ENCODE peak calls at places on chromosomes 4 and X, in nine cellular contexts. E, P, B, G, V, R, L, U and Z are unnamed samples.

GRCh38 chrX:140157611-140158010 is 192.3 kb upstream of the CXorf66 start:
- DNase-seq in B (no peak), L (peak), V (no peak), E (peak), U (peak), R (no peak), G (no peak), P (no peak), Z (no peak)

GRCh38 chrX:109992203-109992602 is 10.7 kb upstream of the TMEM164 start:
- DNase-seq in E (no peak), R (no peak), B (no peak), L (no peak), P (no peak), G (no peak), V (no peak), U (no peak), Z (no peak)

GRCh38 chrX:139851730-139852129 is 81.1 kb downstream of the ATP11C start:
- DNase-seq in G (no peak), P (no peak), E (peak), R (no peak), V (no peak), B (no peak), U (peak), L (no peak), Z (no peak)

GRCh38 chrX:1357993-1358392 is 21.4 kb downstream of the IL3RA start:
- DNase-seq in G (no peak), V (peak), P (no peak), R (no peak), U (no peak), E (no peak), L (no peak), B (no peak), Z (no peak)

GRCh38 chrX:154333116-154333515 is 37.5 kb downstream of the TKTL1 start:
- DNase-seq in B (no peak), U (no peak), E (no peak), R (no peak), G (no peak), V (no peak), P (no peak), L (no peak), Z (no peak)

GRCh38 chrX:111164728-111165127 is 68.7 kb downstream of the PAK3 start:
- DNase-seq in U (peak), B (no peak), G (no peak), V (no peak), L (peak), P (no peak), E (peak), R (no peak), Z (no peak)

GRCh38 chr4:47434931-47435330 is 28.6 kb downstream of the COMMD8 start:
- DNase-seq in V (no peak), R (no peak), P (no peak), G (no peak), E (no peak), L (no peak), U (no peak), B (no peak), Z (no peak)

GRCh38 chr4:47641755-47642154 is 156.7 kb downstream of the ATP10D start:
- DNase-seq in B (no peak), P (no peak), G (no peak), V (no peak), L (no peak), R (no peak), E (peak), U (no peak), Z (no peak)

GRCh38 chr4:119281374-119281773 is 40.6 kb downstream of the FABP2 start:
- DNase-seq in L (no peak), G (no peak), U (no peak), V (no peak), E (no peak), B (no peak), R (no peak), P (no peak), Z (no peak)

GRCh38 chr4:110085131-110085530 is 113.3 kb downstream of the ELOVL6 start:
- DNase-seq in G (no peak), R (no peak), E (peak), L (peak), B (peak), V (no peak), P (no peak), U (peak), Z (peak)

GRCh38 chr4:19774690-19775256 is 476.9 kb upstream of the SLIT2 start:
- DNase-seq in U (no peak), V (no peak), P (no peak), R (no peak), L (no peak), E (peak), B (no peak), G (no peak), Z (no peak)

GRCh38 chr4:144179152-144179739 is 38.7 kb upstream of the GYPA start:
- DNase-seq in V (no peak), P (no peak), R (no peak), G (no peak), E (no peak), U (no peak), B (no peak), L (no peak), Z (no peak)

GRCh38 chrX:24301806-24302205 is 12.1 kb downstream of the SUPT20HL2 start:
- DNase-seq in B (no peak), G (no peak), P (no peak), L (no peak), V (no peak), R (no peak), U (no peak), E (peak), Z (no peak)

GRCh38 chr4:184163813-184164212 is 53.9 kb downstream of the ENPP6 start:
- DNase-seq in E (peak), L (no peak), R (no peak), P (no peak), V (no peak), B (peak), U (peak), G (peak), Z (peak)

GRCh38 chr4:73257995-73258667 is 467 bp downstream of the ANKRD17 start:
- DNase-seq in P (peak), R (no peak), G (peak), L (peak), B (no peak), U (peak), E (peak), V (no peak), Z (no peak)
- TF ChIP-seq CTCF in P (peak), R (no peak), G (peak), L (no peak), B (peak), U (peak), E (peak), V (peak), Z (no peak)

GRCh38 chr4:117085185-117085701 is at the start of gene TRAM1L1:
- DNase-seq in E (peak), G (peak), L (peak), P (no peak), R (peak), U (peak), V (peak), B (peak), Z (peak)
- TF ChIP-seq CTCF in E (no peak), G (no peak), L (no peak), P (no peak), R (no peak), U (peak), V (no peak), B (no peak), Z (no peak)

GRCh38 chr4:25670991-25671390 is 15.3 kb downstream of the SLC34A2 start:
- DNase-seq in P (no peak), L (no peak), E (no peak), B (no peak), V (no peak), G (no peak), U (no peak), R (no peak), Z (no peak)

GRCh38 chr4:25663778-25664177 is 8.1 kb downstream of the SLC34A2 start:
- DNase-seq in B (no peak), E (no peak), L (no peak), G (no peak), U (no peak), R (no peak), P (no peak), V (no peak), Z (no peak)

GRCh38 chr4:25672756-25673155 is 17.1 kb downstream of the SLC34A2 start:
- DNase-seq in R (no peak), E (no peak), V (no peak), G (no peak), P (no peak), L (no peak), B (no peak), U (no peak), Z (no peak)

GRCh38 chr4:25666031-25666630 is 10.5 kb downstream of the SLC34A2 start:
- DNase-seq in L (no peak), V (no peak), B (no peak), P (no peak), R (no peak), E (no peak), G (no peak), U (no peak), Z (no peak)

GRCh38 chr4:25667931-25668557 is 12.4 kb downstream of the SLC34A2 start:
- DNase-seq in U (peak), V (no peak), R (no peak), G (no peak), B (peak), L (peak), P (no peak), E (no peak), Z (no peak)
- TF ChIP-seq CTCF in U (no peak), V (no peak), R (no peak), G (no peak), B (no peak), L (peak), P (no peak), E (no peak), Z (no peak)

DNA sequence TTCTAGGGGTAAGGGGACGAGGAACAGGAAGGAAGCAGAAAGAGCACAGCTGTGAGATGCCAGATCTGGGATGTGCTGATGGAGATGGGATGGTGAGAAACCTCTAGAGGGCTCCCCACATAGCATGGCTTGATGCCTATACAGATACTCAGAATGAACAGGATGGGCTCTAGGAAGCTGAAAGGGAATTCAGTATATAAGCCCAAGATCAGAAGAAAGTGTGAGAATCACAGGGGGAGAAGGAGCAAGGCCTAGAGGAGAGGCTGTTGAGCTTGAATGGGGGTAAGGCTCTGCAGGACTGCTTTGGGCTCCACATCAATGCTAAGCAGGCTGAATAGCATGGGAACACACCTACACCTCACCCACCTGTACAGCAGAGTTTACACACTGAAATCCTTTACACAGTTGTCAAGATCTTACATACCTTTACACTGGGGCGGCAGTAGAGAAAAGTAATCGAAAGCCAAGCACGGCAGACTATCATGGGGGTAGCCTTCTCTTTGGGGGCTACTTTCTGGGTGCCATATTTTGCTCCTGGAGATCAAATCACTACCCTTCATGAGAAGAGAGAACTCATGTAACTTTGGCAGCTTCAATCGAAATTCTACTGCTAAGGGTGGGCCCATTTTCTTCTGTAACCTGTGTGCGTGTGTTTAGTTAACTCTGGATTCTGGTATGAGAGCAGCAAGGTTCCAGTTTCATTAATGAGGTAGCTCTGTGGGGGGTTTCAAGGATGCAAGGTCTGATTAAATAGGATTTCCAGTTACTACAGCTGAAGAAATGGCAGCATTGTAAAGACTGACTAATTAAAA is 30.6 kb downstream of the HOPX start:
- DNase-seq in B (no peak), R (no peak), G (no peak), L (no peak), V (no peak), U (no peak), P (no peak), E (no peak), Z (no peak)
- TF ChIP-seq CTCF in B (no peak), R (no peak), G (no peak), L (peak), V (no peak), U (no peak), P (no peak), E (no peak), Z (no peak)

GRCh38 chr4:7900351-7900750 is 39.3 kb downstream of the AFAP1 start:
- DNase-seq in P (no peak), V (no peak), U (peak), G (no peak), B (no peak), L (no peak), E (no peak), R (no peak), Z (no peak)
- TF ChIP-seq CTCF in P (no peak), V (no peak), U (no peak), G (no peak), B (no peak), L (no peak), E (no peak), R (no peak), Z (no peak)